ENCODE peak calls at places on chromosomes 3 and 15, in ten cellular contexts. A is AG04449, L is cardiac fibroblast, X is cerebellum, H is kidney, R is ELR, V is lower lobe of right lung, E is HS-5, T is choroid plexus epithelial cell, Y is bronchial epithelial cell. G is an unnamed sample.
A peak's percentile ranks its signal among the peaks of the same experiment; 100 is the strongest.

GRCh38 chr15:67531379-67532059 is 10.6 kb downstream of the C15orf61 start:
- DNase-seq in A (no peak), L (peak; percentile 85), X (no peak), H (no peak), R (peak; percentile 92), V (no peak), E (peak; percentile 80), T (peak; percentile 18), Y (peak; percentile 79), G (no peak)

GRCh38 chr3:20395692-20396091 is 209.7 kb upstream of the SGO1 start:
- DNase-seq in A (no peak), L (no peak), X (no peak), H (no peak), R (no peak), V (no peak), E (no peak), T (no peak), Y (no peak), G (no peak)

GRCh38 chr3:152445227-152445626 is 176.5 kb downstream of the MBNL1 start:
- DNase-seq in A (no peak), L (no peak), X (no peak), H (no peak), R (no peak), V (no peak), E (no peak), T (no peak), Y (no peak), G (no peak)

GRCh38 chr15:33132722-33133345 is 61.7 kb downstream of the FMN1 start:
- DNase-seq in A (no peak), L (peak; percentile 82), X (no peak), H (no peak), R (peak; percentile 78), V (no peak), E (peak; percentile 49), T (peak; percentile 87), Y (peak; percentile 95), G (peak; percentile 72)

GRCh38 chr3:171829841-171830559 is 13.1 kb upstream of the TMEM212 start:
- DNase-seq in A (no peak), L (peak; percentile 88), X (no peak), H (peak; percentile 82), R (peak; percentile 80), V (peak; percentile 70), E (no peak), T (peak; percentile 93), Y (peak; percentile 66), G (peak; percentile 79)

GRCh38 chr15:99958426-99959097 is 225.3 kb upstream of the LYSMD4 start:
- DNase-seq in A (no peak), L (no peak), X (no peak), H (no peak), R (no peak), V (no peak), E (no peak), T (no peak), Y (no peak), G (no peak)

GRCh38 chr3:55162031-55162784 is 234.3 kb upstream of the LRTM1 start:
- DNase-seq in A (no peak), L (peak; percentile 81), X (no peak), H (no peak), R (peak; percentile 91), V (no peak), E (no peak), T (peak; percentile 68), Y (no peak), G (peak; percentile 81)

GRCh38 chr3:96863129-96863740 is 48.8 kb downstream of the EPHA6 start:
- DNase-seq in A (no peak), L (peak; percentile 60), X (peak; percentile 19), H (no peak), R (peak; percentile 19), V (no peak), E (peak; percentile 11), T (peak; percentile 45), Y (peak; percentile 50), G (peak; percentile 34)

GRCh38 chr3:192862408-192863385 is 55.0 kb downstream of the MB21D2 start:
- DNase-seq in A (no peak), L (no peak), X (no peak), H (no peak), R (no peak), V (no peak), E (no peak), T (no peak), Y (no peak), G (no peak)

GRCh38 chr3:157064402-157064801 is 95.5 kb downstream of the CCNL1 start:
- DNase-seq in A (no peak), L (no peak), X (no peak), H (no peak), R (no peak), V (peak; percentile 60), E (no peak), T (no peak), Y (no peak), G (no peak)

GRCh38 chr3:41129731-41130130 is 69.6 kb upstream of the CTNNB1 start:
- DNase-seq in A (no peak), L (no peak), X (no peak), H (no peak), R (no peak), V (no peak), E (no peak), T (no peak), Y (no peak), G (no peak)

GRCh38 chr3:179391906-179392305 is 44.4 kb downstream of the MFN1 start:
- DNase-seq in A (no peak), L (no peak), X (no peak), H (no peak), R (no peak), V (no peak), E (no peak), T (no peak), Y (no peak), G (no peak)

GRCh38 chr3:161500057-161500836 is 3.6 kb downstream of the OTOL1 start:
- DNase-seq in A (no peak), L (peak; percentile 3), X (no peak), H (no peak), R (peak; percentile 12), V (no peak), E (peak; percentile 52), T (no peak), Y (peak; percentile 47), G (no peak)

GRCh38 chr3:42214064-42214463 is 51.9 kb downstream of the CCK start:
- DNase-seq in A (no peak), L (no peak), X (no peak), H (no peak), R (no peak), V (peak; percentile 54), E (no peak), T (no peak), Y (no peak), G (no peak)

GRCh38 chr3:88572450-88572849 is 422.7 kb downstream of the C3orf38 start:
- DNase-seq in A (no peak), L (no peak), X (no peak), H (no peak), R (no peak), V (no peak), E (no peak), T (no peak), Y (no peak), G (no peak)

GRCh38 chr3:48301814-48302194 is 31.7 kb downstream of the SPINK8 start:
- DNase-seq in A (no peak), L (peak; percentile 55), X (no peak), H (no peak), R (peak; percentile 66), V (peak; percentile 48), E (peak; percentile 26), T (peak; percentile 42), Y (peak; percentile 70), G (no peak)

GRCh38 chr3:126127904-126128303 is 44.0 kb upstream of the SLC41A3 start:
- DNase-seq in A (no peak), L (no peak), X (no peak), H (peak; percentile 41), R (no peak), V (peak; percentile 30), E (no peak), T (no peak), Y (no peak), G (no peak)

GRCh38 chr3:168223085-168223484 is 127.4 kb upstream of the GOLIM4 start:
- DNase-seq in A (no peak), L (no peak), X (no peak), H (no peak), R (no peak), V (no peak), E (no peak), T (no peak), Y (no peak), G (no peak)

GRCh38 chr3:32177702-32178198 is 60.7 kb upstream of the CMTM8 start:
- DNase-seq in A (peak; percentile 5), L (peak; percentile 93), X (peak; percentile 19), H (no peak), R (peak; percentile 80), V (no peak), E (peak; percentile 51), T (peak; percentile 95), Y (peak; percentile 83), G (peak; percentile 80)

GRCh38 chr3:64266065-64266874 is 41.0 kb upstream of the PRICKLE2 start:
- DNase-seq in A (peak; percentile 87), L (peak; percentile 96), X (no peak), H (no peak), R (peak; percentile 91), V (no peak), E (peak; percentile 95), T (peak; percentile 88), Y (peak; percentile 93), G (peak; percentile 97)

GRCh38 chr3:24305795-24306467 is 188.7 kb downstream of the THRB start:
- DNase-seq in A (no peak), L (no peak), X (no peak), H (no peak), R (no peak), V (no peak), E (no peak), T (peak; percentile 52), Y (no peak), G (peak; percentile 33)

GRCh38 chr15:35751421-35752133 is 205.6 kb upstream of the DPH6 start:
- DNase-seq in A (no peak), L (peak; percentile 86), X (peak; percentile 31), H (peak; percentile 58), R (peak; percentile 65), V (no peak), E (peak; percentile 49), T (peak; percentile 89), Y (peak; percentile 59), G (peak; percentile 74)

GRCh38 chr3:129014148-129014547 is 13.0 kb downstream of the EFCC1 start:
- DNase-seq in A (no peak), L (no peak), X (no peak), H (peak; percentile 79), R (no peak), V (no peak), E (no peak), T (no peak), Y (no peak), G (no peak)

GRCh38 chr3:174614046-174614445 is 245.1 kb upstream of the NAALADL2 start:
- DNase-seq in A (no peak), L (peak; percentile 13), X (no peak), H (no peak), R (no peak), V (no peak), E (no peak), T (peak; percentile 30), Y (no peak), G (peak; percentile 18)

GRCh38 chr3:82000773-82001172 is 239.3 kb upstream of the GBE1 start:
- DNase-seq in A (no peak), L (no peak), X (peak; percentile 30), H (no peak), R (no peak), V (no peak), E (no peak), T (no peak), Y (no peak), G (peak; percentile 17)

GRCh38 chr3:124486324-124486723 is 243.9 kb upstream of the UMPS start:
- DNase-seq in A (no peak), L (no peak), X (no peak), H (no peak), R (peak; percentile 13), V (no peak), E (no peak), T (peak; percentile 2), Y (no peak), G (no peak)

G was measured in astrocyte of the spinal cord.